ENCODE peak calls at places on chromosomes 16 and 17, in five cellular contexts. One of them, this sample, is unnamed.
A peak's percentile ranks its signal among the peaks of the same experiment; 100 is the strongest.

GRCh38 chr17:18981642-18982424 is 22.7 kb downstream of the FAM83G start:
- DNase-seq in colonic mucosa: peak; percentile 94
- DNase-seq in lower leg skin: no peak
- DNase-seq in kidney epithelial cell: no peak
- DNase-seq in CD8-positive, alpha-beta T cell: no peak
- DNase-seq in this sample: no peak

GRCh38 chr17:73279704-73280103 is 18.0 kb upstream of the CPSF4L start:
- DNase-seq in colonic mucosa: no peak
- DNase-seq in lower leg skin: no peak
- DNase-seq in kidney epithelial cell: no peak
- DNase-seq in CD8-positive, alpha-beta T cell: no peak
- DNase-seq in this sample: no peak

GRCh38 chr17:77322534-77323412 is 182.0 kb downstream of the SEC14L1 start:
- DNase-seq in colonic mucosa: peak; percentile 68
- DNase-seq in lower leg skin: peak; percentile 96
- DNase-seq in kidney epithelial cell: peak; percentile 96
- DNase-seq in CD8-positive, alpha-beta T cell: no peak
- DNase-seq in this sample: no peak

GRCh38 chr16:73056911-73057310 is 9.0 kb upstream of the ZFHX3 start:
- DNase-seq in colonic mucosa: no peak
- DNase-seq in lower leg skin: no peak
- DNase-seq in kidney epithelial cell: no peak
- DNase-seq in CD8-positive, alpha-beta T cell: no peak
- DNase-seq in this sample: no peak

GRCh38 chr16:31530405-31530804 is 2.7 kb downstream of the AHSP start:
- DNase-seq in colonic mucosa: no peak
- DNase-seq in lower leg skin: no peak
- DNase-seq in kidney epithelial cell: no peak
- DNase-seq in CD8-positive, alpha-beta T cell: no peak
- DNase-seq in this sample: no peak

GRCh38 chr17:77489239-77489897 is 348.6 kb downstream of the SEC14L1 start:
- DNase-seq in colonic mucosa: no peak
- DNase-seq in lower leg skin: no peak
- DNase-seq in kidney epithelial cell: no peak
- DNase-seq in CD8-positive, alpha-beta T cell: no peak
- DNase-seq in this sample: no peak

GRCh38 chr17:36703860-36704266 is 102.5 kb downstream of the MRM1 start:
- DNase-seq in colonic mucosa: peak; percentile 47
- DNase-seq in lower leg skin: no peak
- DNase-seq in kidney epithelial cell: no peak
- DNase-seq in CD8-positive, alpha-beta T cell: peak; percentile 16
- DNase-seq in this sample: peak; percentile 48

GRCh38 chr17:81102352-81102751 is 63.0 kb upstream of the PVALEF start:
- DNase-seq in colonic mucosa: no peak
- DNase-seq in lower leg skin: no peak
- DNase-seq in kidney epithelial cell: no peak
- DNase-seq in CD8-positive, alpha-beta T cell: no peak
- DNase-seq in this sample: no peak

GRCh38 chr16:84725481-84726078 is 25.8 kb downstream of the USP10 start:
- DNase-seq in colonic mucosa: no peak
- DNase-seq in lower leg skin: no peak
- DNase-seq in kidney epithelial cell: no peak
- DNase-seq in CD8-positive, alpha-beta T cell: no peak
- DNase-seq in this sample: no peak

GRCh38 chr17:45052052-45052772 is 780 bp upstream of the DCAKD start:
- DNase-seq in colonic mucosa: peak; percentile 55
- DNase-seq in lower leg skin: peak; percentile 90
- DNase-seq in kidney epithelial cell: no peak
- DNase-seq in CD8-positive, alpha-beta T cell: peak; percentile 25
- DNase-seq in this sample: peak; percentile 28

GRCh38 chr17:51660266-51660665 is 399.9 kb downstream of the UTP18 start:
- DNase-seq in colonic mucosa: no peak
- DNase-seq in lower leg skin: no peak
- DNase-seq in kidney epithelial cell: no peak
- DNase-seq in CD8-positive, alpha-beta T cell: no peak
- DNase-seq in this sample: no peak

GRCh38 chr16:88763502-88764053 is 21.4 kb downstream of the PIEZO1 start:
- DNase-seq in colonic mucosa: no peak
- DNase-seq in lower leg skin: no peak
- DNase-seq in kidney epithelial cell: no peak
- DNase-seq in CD8-positive, alpha-beta T cell: no peak
- DNase-seq in this sample: no peak

GRCh38 chr17:39599006-39599664 is 8.6 kb downstream of the NEUROD2 start:
- DNase-seq in colonic mucosa: no peak
- DNase-seq in lower leg skin: no peak
- DNase-seq in kidney epithelial cell: no peak
- DNase-seq in CD8-positive, alpha-beta T cell: no peak
- DNase-seq in this sample: no peak

GRCh38 chr16:85908444-85908843 is 9.5 kb downstream of the IRF8 start:
- DNase-seq in colonic mucosa: no peak
- DNase-seq in lower leg skin: no peak
- DNase-seq in kidney epithelial cell: no peak
- DNase-seq in CD8-positive, alpha-beta T cell: no peak
- DNase-seq in this sample: no peak

GRCh38 chr17:80981062-80981902 is 10.4 kb upstream of the CHMP6 start:
- DNase-seq in colonic mucosa: no peak
- DNase-seq in lower leg skin: no peak
- DNase-seq in kidney epithelial cell: no peak
- DNase-seq in CD8-positive, alpha-beta T cell: no peak
- DNase-seq in this sample: peak; percentile 54

GRCh38 chr17:73462830-73463229 is 151.0 kb upstream of the CDC42EP4 start:
- DNase-seq in colonic mucosa: no peak
- DNase-seq in lower leg skin: no peak
- DNase-seq in kidney epithelial cell: no peak
- DNase-seq in CD8-positive, alpha-beta T cell: no peak
- DNase-seq in this sample: no peak

GRCh38 chr17:21272881-21273839 is 11.4 kb upstream of the MAP2K3 start:
- DNase-seq in colonic mucosa: peak; percentile 61
- DNase-seq in lower leg skin: peak; percentile 84
- DNase-seq in kidney epithelial cell: no peak
- DNase-seq in CD8-positive, alpha-beta T cell: no peak
- DNase-seq in this sample: no peak

GRCh38 chr17:55487727-55488436 is 23.4 kb downstream of the SMIM36 start:
- DNase-seq in colonic mucosa: no peak
- DNase-seq in lower leg skin: no peak
- DNase-seq in kidney epithelial cell: no peak
- DNase-seq in CD8-positive, alpha-beta T cell: no peak
- DNase-seq in this sample: no peak

GRCh38 chr17:37650419-37651003 is 7.3 kb upstream of the DDX52 start:
- DNase-seq in colonic mucosa: peak; percentile 44
- DNase-seq in lower leg skin: no peak
- DNase-seq in kidney epithelial cell: no peak
- DNase-seq in CD8-positive, alpha-beta T cell: no peak
- DNase-seq in this sample: no peak

GRCh38 chr17:72838068-72838467 is 254.4 kb downstream of the SLC39A11 start:
- DNase-seq in colonic mucosa: no peak
- DNase-seq in lower leg skin: no peak
- DNase-seq in kidney epithelial cell: no peak
- DNase-seq in CD8-positive, alpha-beta T cell: no peak
- DNase-seq in this sample: no peak

GRCh38 chr17:51427259-51428255 is 167.2 kb downstream of the UTP18 start:
- DNase-seq in colonic mucosa: no peak
- DNase-seq in lower leg skin: no peak
- DNase-seq in kidney epithelial cell: no peak
- DNase-seq in CD8-positive, alpha-beta T cell: peak; percentile 39
- DNase-seq in this sample: no peak

GRCh38 chr17:4934173-4934979 is 2.3 kb downstream of the GP1BA start:
- DNase-seq in colonic mucosa: no peak
- DNase-seq in lower leg skin: no peak
- DNase-seq in kidney epithelial cell: no peak
- DNase-seq in CD8-positive, alpha-beta T cell: no peak
- DNase-seq in this sample: no peak

GRCh38 chr16:8581923-8582580 is 8.3 kb downstream of the TMEM114 start:
- DNase-seq in colonic mucosa: no peak
- DNase-seq in lower leg skin: peak; percentile 82
- DNase-seq in kidney epithelial cell: peak; percentile 16
- DNase-seq in CD8-positive, alpha-beta T cell: no peak
- DNase-seq in this sample: no peak

GRCh38 chr17:2545393-2545792 is 33.7 kb upstream of the METTL16 start:
- DNase-seq in colonic mucosa: no peak
- DNase-seq in lower leg skin: no peak
- DNase-seq in kidney epithelial cell: no peak
- DNase-seq in CD8-positive, alpha-beta T cell: no peak
- DNase-seq in this sample: no peak

GRCh38 chr17:34076743-34077631 is 178.1 kb upstream of the CCL2 start:
- DNase-seq in colonic mucosa: no peak
- DNase-seq in lower leg skin: no peak
- DNase-seq in kidney epithelial cell: no peak
- DNase-seq in CD8-positive, alpha-beta T cell: no peak
- DNase-seq in this sample: no peak

GRCh38 chr17:82892869-82893565 is 53.2 kb upstream of the ZNF750 start:
- DNase-seq in colonic mucosa: no peak
- DNase-seq in lower leg skin: no peak
- DNase-seq in kidney epithelial cell: no peak
- DNase-seq in CD8-positive, alpha-beta T cell: peak; percentile 65
- DNase-seq in this sample: peak; percentile 76

GRCh38 chr16:89917773-89918452 is 749 bp upstream of the MC1R start:
- DNase-seq in colonic mucosa: peak; percentile 70
- DNase-seq in lower leg skin: peak; percentile 96
- DNase-seq in kidney epithelial cell: peak; percentile 76
- DNase-seq in CD8-positive, alpha-beta T cell: peak; percentile 62
- DNase-seq in this sample: peak; percentile 81

GRCh38 chr16:89920723-89921122 is 2.1 kb downstream of the MC1R start:
- DNase-seq in colonic mucosa: no peak
- DNase-seq in lower leg skin: no peak
- DNase-seq in kidney epithelial cell: no peak
- DNase-seq in CD8-positive, alpha-beta T cell: no peak
- DNase-seq in this sample: no peak

GRCh38 chr16:89921131-89921698 is 1.9 kb upstream of the TUBB3 start:
- DNase-seq in colonic mucosa: no peak
- DNase-seq in lower leg skin: no peak
- DNase-seq in kidney epithelial cell: no peak
- DNase-seq in CD8-positive, alpha-beta T cell: no peak
- DNase-seq in this sample: no peak

GRCh38 chr16:89919535-89920406 is 1.1 kb downstream of the MC1R start:
- DNase-seq in colonic mucosa: no peak
- DNase-seq in lower leg skin: no peak
- DNase-seq in kidney epithelial cell: no peak
- DNase-seq in CD8-positive, alpha-beta T cell: no peak
- DNase-seq in this sample: no peak

DNA sequence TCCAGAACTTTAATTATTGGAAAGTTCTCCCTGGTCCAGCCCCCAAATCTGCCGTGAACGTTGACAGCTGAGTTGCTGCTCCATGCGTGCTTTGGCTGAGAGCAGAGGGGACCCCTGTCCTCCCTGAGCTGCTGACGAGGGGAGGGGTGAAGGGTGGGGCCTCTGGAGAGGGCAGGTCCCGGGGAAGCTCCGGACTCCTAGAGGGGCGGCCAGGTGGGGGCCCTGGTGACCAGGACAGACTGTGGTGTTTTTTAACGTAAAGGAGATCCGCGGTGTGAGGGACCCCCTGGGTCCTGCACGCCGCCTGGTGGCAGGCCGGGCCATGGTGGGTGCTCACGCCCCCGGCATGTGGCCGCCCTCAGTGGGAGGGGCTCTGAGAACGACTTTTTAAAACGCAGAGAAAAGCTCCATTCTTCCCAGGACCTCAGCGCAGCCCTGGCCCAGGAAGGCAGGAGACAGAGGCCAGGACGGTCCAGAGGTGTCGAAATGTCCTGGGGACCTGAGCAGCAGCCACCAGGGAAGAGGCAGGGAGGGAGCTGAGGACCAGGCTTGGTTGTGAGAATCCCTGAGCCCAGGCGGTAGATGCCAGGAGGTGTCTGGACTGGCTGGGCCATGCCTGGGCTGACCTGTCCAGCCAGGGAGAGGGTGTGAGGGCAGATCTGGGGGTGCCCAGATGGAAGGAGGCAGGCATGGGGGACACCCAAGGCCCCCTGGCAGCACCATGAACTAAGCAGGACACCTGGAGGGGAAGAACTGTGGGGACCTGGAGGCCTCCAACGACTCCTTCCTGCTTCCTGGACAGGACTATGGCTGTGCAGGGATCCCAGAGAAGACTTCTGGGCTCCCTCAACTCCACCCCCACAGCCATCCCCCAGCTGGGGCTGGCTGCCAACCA is at the start of gene MC1R:
- DNase-seq in colonic mucosa: no peak
- DNase-seq in lower leg skin: no peak
- DNase-seq in kidney epithelial cell: no peak
- DNase-seq in CD8-positive, alpha-beta T cell: no peak
- DNase-seq in this sample: no peak
- TF ChIP-seq CTCF in colonic mucosa: peak; percentile 29
- TF ChIP-seq CTCF in lower leg skin: no peak
- TF ChIP-seq CTCF in kidney epithelial cell: peak; percentile 71
- TF ChIP-seq CTCF in CD8-positive, alpha-beta T cell: peak; percentile 62
- TF ChIP-seq CTCF in this sample: peak; percentile 33

GRCh38 chr16:49348408-49349176 is 25.0 kb upstream of the C16orf78 start:
- DNase-seq in colonic mucosa: no peak
- DNase-seq in lower leg skin: peak; percentile 75
- DNase-seq in kidney epithelial cell: no peak
- DNase-seq in CD8-positive, alpha-beta T cell: no peak
- DNase-seq in this sample: no peak
- TF ChIP-seq CTCF in colonic mucosa: no peak
- TF ChIP-seq CTCF in lower leg skin: no peak
- TF ChIP-seq CTCF in kidney epithelial cell: peak; percentile 3
- TF ChIP-seq CTCF in CD8-positive, alpha-beta T cell: no peak
- TF ChIP-seq CTCF in this sample: no peak

DNA sequence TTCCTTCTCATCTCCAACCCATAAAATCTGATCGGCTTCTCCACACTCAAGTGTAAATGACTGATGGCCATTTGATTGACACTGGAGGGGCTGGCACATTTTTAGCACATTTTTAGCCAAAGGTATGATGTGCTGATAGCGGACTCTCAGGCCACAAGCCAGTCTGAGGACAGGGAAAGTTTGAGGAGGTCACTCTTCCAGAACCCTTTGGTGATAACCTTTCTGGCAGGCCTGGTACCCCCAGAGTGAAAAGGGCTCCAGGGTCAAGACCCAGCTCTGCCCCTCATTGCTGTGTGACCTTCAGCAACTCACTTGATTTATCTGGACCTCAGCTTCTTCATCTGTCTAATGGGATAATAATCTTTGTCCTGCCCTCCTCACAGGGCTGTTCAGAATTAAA is 1.7 kb upstream of the NLRC5 start:
- DNase-seq in colonic mucosa: no peak
- DNase-seq in lower leg skin: no peak
- DNase-seq in kidney epithelial cell: no peak
- DNase-seq in CD8-positive, alpha-beta T cell: no peak
- DNase-seq in this sample: no peak
- TF ChIP-seq CTCF in colonic mucosa: no peak
- TF ChIP-seq CTCF in lower leg skin: no peak
- TF ChIP-seq CTCF in kidney epithelial cell: no peak
- TF ChIP-seq CTCF in CD8-positive, alpha-beta T cell: no peak
- TF ChIP-seq CTCF in this sample: no peak

GRCh38 chr16:7303677-7304200 is 28.9 kb upstream of the RBFOX1 start:
- DNase-seq in colonic mucosa: no peak
- DNase-seq in lower leg skin: no peak
- DNase-seq in kidney epithelial cell: no peak
- DNase-seq in CD8-positive, alpha-beta T cell: no peak
- DNase-seq in this sample: no peak
- TF ChIP-seq CTCF in colonic mucosa: no peak
- TF ChIP-seq CTCF in lower leg skin: no peak
- TF ChIP-seq CTCF in kidney epithelial cell: no peak
- TF ChIP-seq CTCF in CD8-positive, alpha-beta T cell: no peak
- TF ChIP-seq CTCF in this sample: no peak

GRCh38 chr17:10585529-10585928 is 36.1 kb upstream of the MYH2 start:
- DNase-seq in colonic mucosa: no peak
- DNase-seq in lower leg skin: no peak
- DNase-seq in kidney epithelial cell: no peak
- DNase-seq in CD8-positive, alpha-beta T cell: no peak
- DNase-seq in this sample: no peak
- TF ChIP-seq CTCF in colonic mucosa: no peak
- TF ChIP-seq CTCF in lower leg skin: no peak
- TF ChIP-seq CTCF in kidney epithelial cell: no peak
- TF ChIP-seq CTCF in CD8-positive, alpha-beta T cell: no peak
- TF ChIP-seq CTCF in this sample: no peak

This sample was measured in natural killer cell.